ENCODE peak calls at places on chromosomes 12 and 14, in ten cellular contexts. One of them, this sample, is unnamed.

GRCh38 chr14:78197088-78197487 is 26.9 kb downstream of the NRXN3 start:
- DNase-seq in transverse colon: no peak
- DNase-seq in spleen: no peak
- DNase-seq in sigmoid colon: no peak
- DNase-seq in endothelial cell of umbilical vein: no peak
- DNase-seq in stomach: no peak
- DNase-seq in prostate gland: no peak
- DNase-seq in K562: no peak
- DNase-seq in HCT116: no peak
- DNase-seq in breast epithelium: no peak
- DNase-seq in this sample: no peak

GRCh38 chr12:14185441-14186192 is 179.9 kb upstream of the ATF7IP start:
- DNase-seq in HCT116: peak; percentile 39
- DNase-seq in breast epithelium: no peak
- DNase-seq in sigmoid colon: no peak
- DNase-seq in prostate gland: peak; percentile 54
- DNase-seq in transverse colon: peak; percentile 61
- DNase-seq in endothelial cell of umbilical vein: peak; percentile 35
- DNase-seq in stomach: peak; percentile 32
- DNase-seq in K562: peak; percentile 58
- DNase-seq in spleen: no peak
- DNase-seq in this sample: no peak

GRCh38 chr12:53096089-53096741 is 1.3 kb upstream of the IGFBP6 start:
- DNase-seq in endothelial cell of umbilical vein: no peak
- DNase-seq in stomach: peak; percentile 28
- DNase-seq in K562: no peak
- DNase-seq in transverse colon: peak; percentile 47
- DNase-seq in breast epithelium: peak; percentile 50
- DNase-seq in prostate gland: no peak
- DNase-seq in spleen: no peak
- DNase-seq in sigmoid colon: peak; percentile 94
- DNase-seq in HCT116: no peak
- DNase-seq in this sample: no peak

GRCh38 chr12:55935742-55936151 is 4.8 kb downstream of the DGKA start:
- DNase-seq in K562: no peak
- DNase-seq in prostate gland: no peak
- DNase-seq in HCT116: no peak
- DNase-seq in spleen: peak; percentile 80
- DNase-seq in endothelial cell of umbilical vein: no peak
- DNase-seq in breast epithelium: no peak
- DNase-seq in sigmoid colon: peak; percentile 78
- DNase-seq in transverse colon: no peak
- DNase-seq in stomach: no peak
- DNase-seq in this sample: peak; percentile 82

GRCh38 chr12:51985136-51985835 is 21.5 kb upstream of the TAMALIN start:
- DNase-seq in spleen: no peak
- DNase-seq in HCT116: no peak
- DNase-seq in sigmoid colon: no peak
- DNase-seq in transverse colon: no peak
- DNase-seq in prostate gland: no peak
- DNase-seq in K562: no peak
- DNase-seq in endothelial cell of umbilical vein: no peak
- DNase-seq in breast epithelium: no peak
- DNase-seq in stomach: no peak
- DNase-seq in this sample: no peak

GRCh38 chr12:4120316-4120920 is 153.1 kb upstream of the CCND2 start:
- DNase-seq in prostate gland: no peak
- DNase-seq in HCT116: no peak
- DNase-seq in K562: no peak
- DNase-seq in breast epithelium: no peak
- DNase-seq in spleen: no peak
- DNase-seq in stomach: no peak
- DNase-seq in endothelial cell of umbilical vein: no peak
- DNase-seq in transverse colon: no peak
- DNase-seq in sigmoid colon: peak; percentile 15
- DNase-seq in this sample: no peak

GRCh38 chr14:23620177-23620702 is 15.9 kb upstream of the DHRS2 start:
- DNase-seq in HCT116: no peak
- DNase-seq in stomach: no peak
- DNase-seq in prostate gland: no peak
- DNase-seq in spleen: no peak
- DNase-seq in transverse colon: no peak
- DNase-seq in endothelial cell of umbilical vein: no peak
- DNase-seq in breast epithelium: no peak
- DNase-seq in K562: no peak
- DNase-seq in sigmoid colon: no peak
- DNase-seq in this sample: no peak

GRCh38 chr12:133202493-133203343 is 21.4 kb downstream of the ZNF268 start:
- DNase-seq in HCT116: no peak
- DNase-seq in sigmoid colon: no peak
- DNase-seq in transverse colon: no peak
- DNase-seq in breast epithelium: no peak
- DNase-seq in prostate gland: no peak
- DNase-seq in endothelial cell of umbilical vein: no peak
- DNase-seq in spleen: no peak
- DNase-seq in K562: no peak
- DNase-seq in stomach: no peak
- DNase-seq in this sample: no peak

GRCh38 chr14:24806061-24806678 is 172.2 kb upstream of the GZMB start:
- DNase-seq in HCT116: no peak
- DNase-seq in K562: peak; percentile 67
- DNase-seq in endothelial cell of umbilical vein: peak; percentile 51
- DNase-seq in stomach: peak; percentile 85
- DNase-seq in prostate gland: peak; percentile 86
- DNase-seq in breast epithelium: peak; percentile 67
- DNase-seq in transverse colon: peak; percentile 89
- DNase-seq in spleen: no peak
- DNase-seq in sigmoid colon: peak; percentile 74
- DNase-seq in this sample: no peak

GRCh38 chr14:94390372-94391086 is 2.1 kb upstream of the SERPINA1 start:
- DNase-seq in HCT116: no peak
- DNase-seq in stomach: peak; percentile 83
- DNase-seq in endothelial cell of umbilical vein: no peak
- DNase-seq in breast epithelium: peak; percentile 45
- DNase-seq in spleen: peak; percentile 94
- DNase-seq in sigmoid colon: peak; percentile 72
- DNase-seq in transverse colon: peak; percentile 86
- DNase-seq in prostate gland: peak; percentile 30
- DNase-seq in K562: no peak
- DNase-seq in this sample: peak; percentile 81
- TF ChIP-seq POLR2A in HCT116: no peak
- TF ChIP-seq POLR2A in stomach: no peak
- TF ChIP-seq POLR2A in endothelial cell of umbilical vein: no peak
- TF ChIP-seq POLR2A in breast epithelium: no peak
- TF ChIP-seq POLR2A in spleen: no peak
- TF ChIP-seq POLR2A in sigmoid colon: no peak
- TF ChIP-seq POLR2A in transverse colon: peak; percentile 42
- TF ChIP-seq POLR2A in prostate gland: no peak
- TF ChIP-seq POLR2A in K562: no peak
- TF ChIP-seq POLR2A in this sample: no peak

DNA sequence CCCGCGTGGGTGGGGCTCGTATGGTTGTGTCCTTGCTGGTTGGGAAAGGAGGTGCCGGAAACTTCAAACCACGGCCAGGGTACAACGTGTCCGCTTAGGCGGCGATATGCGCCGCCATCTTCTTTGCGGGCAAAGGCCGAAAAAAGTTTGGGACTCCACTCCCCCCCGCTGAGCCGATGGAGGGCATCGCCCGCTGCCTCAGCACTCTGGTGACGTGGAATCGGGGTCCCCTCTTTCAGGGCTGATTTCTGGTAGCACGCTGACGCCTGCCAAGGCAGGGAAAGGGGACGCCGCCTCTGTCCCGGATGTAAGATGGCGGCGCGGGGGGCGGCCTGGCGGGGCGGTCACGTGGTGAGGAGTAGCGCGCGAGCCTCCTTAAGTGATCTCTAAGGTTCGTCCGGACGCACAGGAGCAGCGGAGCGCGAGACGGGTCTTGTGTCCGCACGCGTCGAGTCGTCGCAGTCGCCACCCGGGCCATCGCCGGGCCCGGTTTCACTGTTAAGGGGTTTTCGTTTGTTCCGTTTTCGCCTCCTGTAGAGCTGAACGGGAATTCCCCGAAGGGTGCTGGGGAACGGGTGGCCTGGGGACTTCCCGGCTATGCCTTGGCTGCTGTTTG is 135.9 kb downstream of the MON2 start:
- DNase-seq in HCT116: peak; percentile 91
- DNase-seq in breast epithelium: peak; percentile 88
- DNase-seq in sigmoid colon: peak; percentile 95
- DNase-seq in K562: peak; percentile 95
- DNase-seq in transverse colon: peak; percentile 91
- DNase-seq in prostate gland: peak; percentile 88
- DNase-seq in stomach: peak; percentile 87
- DNase-seq in endothelial cell of umbilical vein: peak; percentile 91
- DNase-seq in spleen: peak; percentile 97
- DNase-seq in this sample: peak; percentile 97
- TF ChIP-seq POLR2AphosphoS5 in HCT116: peak; percentile 88
- TF ChIP-seq POLR2AphosphoS5 in breast epithelium: peak; percentile 96
- TF ChIP-seq POLR2AphosphoS5 in sigmoid colon: peak; percentile 83
- TF ChIP-seq POLR2AphosphoS5 in K562: peak; percentile 43
- TF ChIP-seq POLR2AphosphoS5 in transverse colon: peak; percentile 31
- TF ChIP-seq POLR2AphosphoS5 in prostate gland: peak; percentile 72
- TF ChIP-seq POLR2AphosphoS5 in stomach: peak; percentile 68
- TF ChIP-seq POLR2AphosphoS5 in endothelial cell of umbilical vein: peak; percentile 85
- TF ChIP-seq POLR2AphosphoS5 in spleen: peak; percentile 92
- TF ChIP-seq POLR2AphosphoS5 in this sample: peak; percentile 55

GRCh38 chr14:75176142-75176820 is at the start of gene TMED10:
- DNase-seq in K562: peak; percentile 87
- DNase-seq in transverse colon: peak; percentile 93
- DNase-seq in stomach: peak; percentile 89
- DNase-seq in sigmoid colon: peak; percentile 96
- DNase-seq in HCT116: peak; percentile 78
- DNase-seq in endothelial cell of umbilical vein: peak; percentile 90
- DNase-seq in prostate gland: peak; percentile 84
- DNase-seq in spleen: peak; percentile 96
- DNase-seq in breast epithelium: peak; percentile 85
- DNase-seq in this sample: peak; percentile 94
- TF ChIP-seq CTCF in K562: no peak
- TF ChIP-seq CTCF in transverse colon: no peak
- TF ChIP-seq CTCF in stomach: no peak
- TF ChIP-seq CTCF in sigmoid colon: no peak
- TF ChIP-seq CTCF in HCT116: no peak
- TF ChIP-seq CTCF in endothelial cell of umbilical vein: no peak
- TF ChIP-seq CTCF in prostate gland: no peak
- TF ChIP-seq CTCF in spleen: no peak
- TF ChIP-seq CTCF in breast epithelium: no peak
- TF ChIP-seq CTCF in this sample: no peak

GRCh38 chr14:105908006-105908405 is 381.6 kb downstream of the TMEM121 start:
- DNase-seq in endothelial cell of umbilical vein: no peak
- DNase-seq in K562: no peak
- DNase-seq in spleen: no peak
- DNase-seq in prostate gland: no peak
- DNase-seq in stomach: no peak
- DNase-seq in HCT116: no peak
- DNase-seq in sigmoid colon: no peak
- DNase-seq in transverse colon: no peak
- DNase-seq in breast epithelium: no peak
- DNase-seq in this sample: no peak
- TF ChIP-seq POLR2A in endothelial cell of umbilical vein: no peak
- TF ChIP-seq POLR2A in K562: no peak
- TF ChIP-seq POLR2A in spleen: no peak
- TF ChIP-seq POLR2A in prostate gland: no peak
- TF ChIP-seq POLR2A in stomach: no peak
- TF ChIP-seq POLR2A in HCT116: no peak
- TF ChIP-seq POLR2A in sigmoid colon: no peak
- TF ChIP-seq POLR2A in transverse colon: no peak
- TF ChIP-seq POLR2A in breast epithelium: no peak
- TF ChIP-seq POLR2A in this sample: no peak

GRCh38 chr12:32611986-32612385 is 67.1 kb upstream of the DNM1L start:
- DNase-seq in transverse colon: no peak
- DNase-seq in breast epithelium: no peak
- DNase-seq in endothelial cell of umbilical vein: no peak
- DNase-seq in sigmoid colon: no peak
- DNase-seq in HCT116: no peak
- DNase-seq in stomach: no peak
- DNase-seq in K562: no peak
- DNase-seq in prostate gland: no peak
- DNase-seq in spleen: no peak
- DNase-seq in this sample: peak; percentile 54
- TF ChIP-seq POLR2AphosphoS5 in transverse colon: no peak
- TF ChIP-seq POLR2AphosphoS5 in breast epithelium: no peak
- TF ChIP-seq POLR2AphosphoS5 in endothelial cell of umbilical vein: no peak
- TF ChIP-seq POLR2AphosphoS5 in sigmoid colon: no peak
- TF ChIP-seq POLR2AphosphoS5 in HCT116: no peak
- TF ChIP-seq POLR2AphosphoS5 in stomach: no peak
- TF ChIP-seq POLR2AphosphoS5 in K562: no peak
- TF ChIP-seq POLR2AphosphoS5 in prostate gland: no peak
- TF ChIP-seq POLR2AphosphoS5 in spleen: no peak
- TF ChIP-seq POLR2AphosphoS5 in this sample: no peak

GRCh38 chr14:76812422-76813383 is at the start of gene ANGEL1:
- DNase-seq in HCT116: peak; percentile 82
- DNase-seq in K562: peak; percentile 94
- DNase-seq in prostate gland: peak; percentile 95
- DNase-seq in breast epithelium: peak; percentile 97
- DNase-seq in endothelial cell of umbilical vein: peak; percentile 90
- DNase-seq in stomach: peak; percentile 98
- DNase-seq in spleen: peak; percentile 99
- DNase-seq in transverse colon: peak; percentile 97
- DNase-seq in sigmoid colon: peak; percentile 98
- DNase-seq in this sample: peak; percentile 100
- TF ChIP-seq CTCF in HCT116: no peak
- TF ChIP-seq CTCF in K562: no peak
- TF ChIP-seq CTCF in prostate gland: no peak
- TF ChIP-seq CTCF in breast epithelium: no peak
- TF ChIP-seq CTCF in endothelial cell of umbilical vein: no peak
- TF ChIP-seq CTCF in stomach: no peak
- TF ChIP-seq CTCF in spleen: no peak
- TF ChIP-seq CTCF in transverse colon: no peak
- TF ChIP-seq CTCF in sigmoid colon: no peak
- TF ChIP-seq CTCF in this sample: no peak